ENCODE peak calls at places on chromosome 10, in four cellular contexts. Q is heart right ventricle, Y is stomach, I is lower leg skin. S is an unnamed sample.

GRCh38 chr10:129628823-129629222 is 161.8 kb downstream of the MGMT start:
- DNase-seq in Q (no peak), Y (no peak), I (no peak), S (no peak)

GRCh38 chr10:68471586-68472408 is at the start of gene DNA2:
- DNase-seq in Q (peak; percentile 43), Y (peak; percentile 62), I (peak; percentile 17), S (peak; percentile 62)

GRCh38 chr10:76558586-76558985 is 1079.0 kb downstream of the KCNMA1 start:
- DNase-seq in Q (no peak), Y (peak; percentile 64), I (peak; percentile 60), S (peak; percentile 73)

GRCh38 chr10:4885142-4885541 is 59.1 kb downstream of the AKR1E2 start:
- DNase-seq in Q (no peak), Y (no peak), I (no peak), S (no peak)

GRCh38 chr10:13528138-13528874 is 508 bp downstream of the BEND7 start:
- DNase-seq in Q (no peak), Y (peak; percentile 36), I (no peak), S (peak; percentile 38)

GRCh38 chr10:96470108-96470743 is 43.5 kb downstream of the TLL2 start:
- DNase-seq in Q (peak; percentile 33), Y (peak; percentile 31), I (no peak), S (peak; percentile 23)

GRCh38 chr10:16777473-16778370 is 39.5 kb downstream of the RSU1 start:
- DNase-seq in Q (peak; percentile 69), Y (no peak), I (no peak), S (no peak)

GRCh38 chr10:64170791-64171190 is 649.6 kb downstream of the REEP3 start:
- DNase-seq in Q (no peak), Y (no peak), I (no peak), S (no peak)

GRCh38 chr10:88194961-88195367 is 331.5 kb downstream of the PTEN start:
- DNase-seq in Q (no peak), Y (no peak), I (no peak), S (no peak)

GRCh38 chr10:66180651-66181318 is 745.1 kb upstream of the LRRTM3 start:
- DNase-seq in Q (peak; percentile 41), Y (no peak), I (no peak), S (peak; percentile 20)

GRCh38 chr10:15997313-15997712 is 137.0 kb upstream of the MINDY3 start:
- DNase-seq in Q (no peak), Y (no peak), I (no peak), S (no peak)

GRCh38 chr10:104234934-104235333 is 2.8 kb upstream of the CFAP43 start:
- DNase-seq in Q (no peak), Y (no peak), I (no peak), S (no peak)

GRCh38 chr10:61503051-61503450 is 49.9 kb upstream of the TMEM26 start:
- DNase-seq in Q (no peak), Y (no peak), I (no peak), S (no peak)

GRCh38 chr10:93501650-93502049 is 5.2 kb downstream of the CEP55 start:
- DNase-seq in Q (no peak), Y (no peak), I (no peak), S (no peak)

GRCh38 chr10:73577788-73578187 is 13.4 kb downstream of the USP54 start:
- DNase-seq in Q (peak; percentile 80), Y (peak; percentile 83), I (peak; percentile 57), S (peak; percentile 76)

GRCh38 chr10:123922126-123922525 is 30.5 kb upstream of the CPXM2 start:
- DNase-seq in Q (no peak), Y (no peak), I (no peak), S (no peak)

GRCh38 chr10:73182568-73182967 is 14.6 kb downstream of the FAM149B1 start:
- DNase-seq in Q (no peak), Y (no peak), I (no peak), S (no peak)

GRCh38 chr10:36700123-36700522 is 425.3 kb upstream of the ANKRD30A start:
- DNase-seq in Q (no peak), Y (no peak), I (no peak), S (no peak)

GRCh38 chr10:78623577-78624215 is 445.1 kb upstream of the ZMIZ1 start:
- DNase-seq in Q (no peak), Y (no peak), I (no peak), S (no peak)

GRCh38 chr10:14545827-14546226 is 215.1 kb upstream of the FRMD4A start:
- DNase-seq in Q (no peak), Y (no peak), I (no peak), S (no peak)

GRCh38 chr10:66931340-66931948 is 5.6 kb downstream of the LRRTM3 start:
- DNase-seq in Q (no peak), Y (no peak), I (no peak), S (no peak)

GRCh38 chr10:121312582-121312981 is 285.7 kb downstream of the FGFR2 start:
- DNase-seq in Q (no peak), Y (no peak), I (no peak), S (peak; percentile 21)

DNA sequence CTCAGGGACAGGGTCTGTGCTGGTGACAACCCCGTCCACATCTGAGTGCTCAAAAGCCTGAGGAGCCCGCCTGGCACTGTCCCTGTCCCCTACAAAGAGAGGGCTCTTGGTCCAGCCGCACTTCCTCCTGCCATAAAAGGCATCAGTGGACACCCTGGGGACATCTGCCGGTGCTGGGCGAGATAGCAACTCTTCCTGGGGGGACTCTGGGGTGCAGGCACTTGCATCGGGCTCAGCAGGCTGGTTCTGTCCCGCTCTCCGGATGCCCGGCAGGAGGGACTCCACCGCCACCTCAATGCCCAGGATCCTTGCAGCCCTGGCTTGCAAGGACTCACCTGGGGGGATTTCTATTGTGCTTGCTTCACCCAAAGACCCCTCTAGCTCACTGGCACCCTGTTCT is 32.8 kb downstream of the JCAD start:
- DNase-seq in Q (no peak), Y (no peak), I (no peak), S (no peak)
- H3K4me3 ChIP-seq in Q (no peak overlapping the region), Y (peak overlapping the region; percentile 34), I (no peak overlapping the region), S (no peak overlapping the region)

GRCh38 chr10:33328253-33328652 is 6.2 kb downstream of the NRP1 start:
- DNase-seq in Q (no peak), Y (no peak), I (no peak), S (no peak)

GRCh38 chr10:33329178-33329577 is 5.3 kb downstream of the NRP1 start:
- DNase-seq in Q (no peak), Y (no peak), I (no peak), S (no peak)

GRCh38 chr10:33327750-33328149 is 6.7 kb downstream of the NRP1 start:
- DNase-seq in Q (no peak), Y (no peak), I (no peak), S (no peak)

GRCh38 chr10:33326897-33327296 is 7.6 kb downstream of the NRP1 start:
- DNase-seq in Q (no peak), Y (no peak), I (no peak), S (no peak)

DNA sequence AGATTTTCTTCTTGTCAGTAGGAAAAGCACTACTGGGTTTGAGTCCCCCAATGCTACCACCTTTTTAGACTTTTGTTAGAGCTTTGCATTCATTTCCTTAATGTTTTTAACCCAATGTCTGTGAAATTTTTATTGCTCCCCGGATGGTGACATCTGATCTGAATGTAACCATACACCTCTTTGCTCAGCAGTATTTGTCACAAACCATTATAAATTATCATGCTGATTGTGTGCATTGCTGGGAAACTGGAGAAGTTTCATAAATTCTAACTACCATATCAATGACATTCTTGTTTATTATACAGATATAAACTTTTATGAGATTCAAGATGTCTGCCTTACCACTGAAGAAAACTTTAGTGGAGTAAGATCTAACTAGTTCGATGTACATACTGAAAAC is 8.5 kb downstream of the NRP1 start:
- DNase-seq in Q (no peak), Y (no peak), I (no peak), S (no peak)
- H3K4me3 ChIP-seq in Q (peak overlapping the region; percentile 93), Y (no peak overlapping the region), I (no peak overlapping the region), S (no peak overlapping the region)

GRCh38 chr10:97683556-97684357 is 3.3 kb downstream of the AVPI1 start:
- DNase-seq in Q (no peak), Y (peak; percentile 37), I (no peak), S (peak; percentile 54)
- H3K4me3 ChIP-seq in Q (no peak overlapping the region), Y (peak overlapping the region; percentile 69), I (no peak overlapping the region), S (no peak overlapping the region)

GRCh38 chr10:71214641-71215160 is 2.3 kb downstream of the UNC5B start:
- DNase-seq in Q (no peak), Y (peak; percentile 23), I (no peak), S (no peak)

GRCh38 chr10:71211759-71212248 is 566 bp upstream of the UNC5B start:
- DNase-seq in Q (no peak), Y (no peak), I (no peak), S (peak; percentile 16)

GRCh38 chr10:71213127-71213616 is 802 bp downstream of the UNC5B start:
- DNase-seq in Q (no peak), Y (peak; percentile 79), I (peak; percentile 65), S (peak; percentile 80)

GRCh38 chr10:71212249-71213126 is at the start of gene UNC5B:
- DNase-seq in Q (peak; percentile 92), Y (peak; percentile 92), I (peak; percentile 82), S (peak; percentile 92)

GRCh38 chr10:71213761-71214440 is 1.5 kb downstream of the UNC5B start:
- DNase-seq in Q (no peak), Y (no peak), I (no peak), S (peak; percentile 53)
- H3K4me3 ChIP-seq in Q (peak overlapping the region; percentile 83), Y (peak overlapping the region; percentile 76), I (no peak overlapping the region), S (no peak overlapping the region)

DNA sequence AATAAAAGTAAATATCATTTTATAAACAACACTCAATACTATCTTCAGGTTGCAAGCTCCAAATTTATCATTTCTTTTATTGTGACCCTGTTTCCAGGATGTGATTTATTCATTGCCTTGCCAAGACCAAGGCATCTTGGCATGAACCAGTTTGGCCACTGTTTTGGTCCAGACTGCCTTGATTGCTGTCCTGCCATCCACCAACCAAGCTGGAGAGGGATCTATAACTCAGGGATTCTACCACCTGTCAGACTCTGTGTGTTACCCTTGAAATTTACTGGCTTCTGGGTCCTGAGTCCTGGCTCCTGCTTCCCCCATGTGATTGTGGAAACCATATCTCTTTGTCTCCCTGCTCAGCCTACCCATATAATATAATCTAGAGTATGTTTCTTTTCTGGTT is 343.0 kb downstream of the GPAM start:
- DNase-seq in Q (no peak), Y (no peak), I (no peak), S (no peak)
- H3K4me3 ChIP-seq in Q (no peak overlapping the region), Y (no peak overlapping the region), I (no peak overlapping the region), S (no peak overlapping the region)

S was measured in body of pancreas.